ENCODE peak calls at places on chromosomes 12 and 14, in seven cellular contexts. B, W, H, N, G, R and M are unnamed samples.

GRCh38 chr14:68774771-68775613 is 17.9 kb downstream of the ZFP36L1 start:
- DNase-seq in N (peak), W (peak), H (no peak), G (peak), B (no peak), R (peak), M (no peak)

GRCh38 chr12:89863332-89863938 is 154.8 kb upstream of the ATP2B1 start:
- DNase-seq in B (no peak), W (no peak), R (no peak), H (no peak), G (no peak), N (no peak), M (no peak)

GRCh38 chr14:100159865-100160533 is 554 bp upstream of the DEGS2 start:
- DNase-seq in G (no peak), N (no peak), H (no peak), R (no peak), B (no peak), W (no peak), M (no peak)

GRCh38 chr14:53881921-53882320 is 74.7 kb downstream of the BMP4 start:
- DNase-seq in H (no peak), B (no peak), G (no peak), N (no peak), R (no peak), W (no peak), M (no peak)

GRCh38 chr14:101972126-101972785 is 7.9 kb downstream of the DYNC1H1 start:
- DNase-seq in G (peak), R (peak), W (peak), B (peak), H (peak), N (peak), M (no peak)

GRCh38 chr14:89911018-89911919 is 43.3 kb downstream of the EFCAB11 start:
- DNase-seq in N (no peak), R (peak), H (no peak), B (peak), W (peak), G (peak), M (no peak)

GRCh38 chr12:9039397-9039977 is 50.1 kb downstream of the KLRG1 start:
- DNase-seq in W (peak), H (no peak), G (peak), B (no peak), R (no peak), N (no peak), M (no peak)

GRCh38 chr12:51077930-51078329 is 5.5 kb downstream of the CSRNP2 start:
- DNase-seq in B (no peak), R (no peak), W (no peak), H (no peak), N (no peak), G (peak), M (no peak)

GRCh38 chr14:72332871-72333270 is 400.6 kb downstream of the RGS6 start:
- DNase-seq in R (no peak), B (no peak), G (no peak), W (no peak), H (no peak), N (no peak), M (no peak)

GRCh38 chr14:86646688-86647687 is 1117.0 kb downstream of the FLRT2 start:
- DNase-seq in H (no peak), B (no peak), G (peak), W (peak), N (no peak), R (no peak), M (no peak)

GRCh38 chr12:92718483-92718985 is 15.7 kb downstream of the PLEKHG7 start:
- DNase-seq in B (no peak), W (no peak), R (no peak), G (no peak), H (no peak), N (no peak), M (no peak)

GRCh38 chr14:54354096-54354495 is 42.7 kb upstream of the CDKN3 start:
- DNase-seq in R (no peak), G (no peak), H (no peak), W (no peak), B (no peak), N (no peak), M (no peak)

GRCh38 chr12:47775100-47775911 is 2.3 kb downstream of the SLC48A1 start:
- DNase-seq in B (no peak), R (no peak), W (peak), N (peak), G (no peak), H (no peak), M (peak)

GRCh38 chr14:30681752-30682355 is 59.7 kb downstream of the SCFD1 start:
- DNase-seq in B (no peak), N (no peak), R (no peak), W (peak), G (peak), H (no peak), M (no peak)

GRCh38 chr12:104662908-104663307 is 206.2 kb downstream of the CHST11 start:
- DNase-seq in B (no peak), G (no peak), H (no peak), R (no peak), W (no peak), N (no peak), M (no peak)

GRCh38 chr14:87990687-87991086 is 2.3 kb downstream of the GALC start:
- DNase-seq in G (no peak), N (no peak), R (no peak), W (no peak), H (no peak), B (no peak), M (no peak)

GRCh38 chr14:71142375-71143038 is 235.2 kb downstream of the PCNX1 start:
- DNase-seq in H (no peak), G (peak), N (no peak), R (no peak), W (no peak), B (no peak), M (no peak)

GRCh38 chr14:93381644-93382043 is 34.7 kb downstream of the COX8C start:
- DNase-seq in N (no peak), R (no peak), H (no peak), W (no peak), G (no peak), B (no peak), M (no peak)

GRCh38 chr12:40034712-40035111 is 71.2 kb downstream of the SLC2A13 start:
- DNase-seq in B (no peak), R (no peak), H (no peak), N (no peak), W (no peak), G (peak), M (no peak)

GRCh38 chr12:71045781-71046180 is 112.0 kb downstream of the TSPAN8 start:
- DNase-seq in N (no peak), R (no peak), G (no peak), B (no peak), W (peak), H (no peak), M (no peak)

GRCh38 chr12:70853326-70853725 is 67.2 kb downstream of the PTPRR start:
- DNase-seq in H (no peak), W (no peak), B (no peak), R (peak), N (no peak), G (peak), M (no peak)

GRCh38 chr12:1706284-1707016 is 15.6 kb downstream of the ADIPOR2 start:
- DNase-seq in W (peak), B (no peak), R (no peak), H (no peak), G (peak), N (no peak), M (no peak)

GRCh38 chr12:15700595-15700994 is 88.6 kb downstream of the EPS8 start:
- DNase-seq in G (peak), W (peak), H (no peak), R (no peak), N (no peak), B (no peak), M (no peak)

GRCh38 chr12:95248604-95249355 is 31.2 kb downstream of the VEZT start:
- DNase-seq in B (no peak), W (no peak), N (no peak), R (no peak), G (peak), H (no peak), M (no peak)

GRCh38 chr12:119208626-119209061 is 29.9 kb downstream of the HSPB8 start:
- DNase-seq in B (peak), R (no peak), H (peak), N (no peak), G (peak), W (peak), M (no peak)

GRCh38 chr12:52521581-52522266 is 1.5 kb upstream of the KRT5 start:
- DNase-seq in H (no peak), R (no peak), G (no peak), N (no peak), W (no peak), B (no peak), M (no peak)

GRCh38 chr12:3014641-3015040 is 55.4 kb downstream of the TEAD4 start:
- DNase-seq in B (no peak), W (no peak), N (no peak), R (no peak), G (no peak), H (no peak), M (no peak)

GRCh38 chr12:78293039-78293686 is 462.5 kb downstream of the NAV3 start:
- DNase-seq in G (peak), N (no peak), H (no peak), B (no peak), W (peak), R (no peak), M (no peak)

GRCh38 chr12:131013118-131013517 is 59.4 kb downstream of the ADGRD1 start:
- DNase-seq in W (no peak), G (no peak), H (no peak), N (no peak), R (no peak), B (no peak), M (no peak)

GRCh38 chr14:70982204-70982603 is 74.9 kb downstream of the PCNX1 start:
- DNase-seq in H (no peak), B (no peak), N (no peak), G (no peak), W (no peak), R (no peak), M (no peak)

DNA sequence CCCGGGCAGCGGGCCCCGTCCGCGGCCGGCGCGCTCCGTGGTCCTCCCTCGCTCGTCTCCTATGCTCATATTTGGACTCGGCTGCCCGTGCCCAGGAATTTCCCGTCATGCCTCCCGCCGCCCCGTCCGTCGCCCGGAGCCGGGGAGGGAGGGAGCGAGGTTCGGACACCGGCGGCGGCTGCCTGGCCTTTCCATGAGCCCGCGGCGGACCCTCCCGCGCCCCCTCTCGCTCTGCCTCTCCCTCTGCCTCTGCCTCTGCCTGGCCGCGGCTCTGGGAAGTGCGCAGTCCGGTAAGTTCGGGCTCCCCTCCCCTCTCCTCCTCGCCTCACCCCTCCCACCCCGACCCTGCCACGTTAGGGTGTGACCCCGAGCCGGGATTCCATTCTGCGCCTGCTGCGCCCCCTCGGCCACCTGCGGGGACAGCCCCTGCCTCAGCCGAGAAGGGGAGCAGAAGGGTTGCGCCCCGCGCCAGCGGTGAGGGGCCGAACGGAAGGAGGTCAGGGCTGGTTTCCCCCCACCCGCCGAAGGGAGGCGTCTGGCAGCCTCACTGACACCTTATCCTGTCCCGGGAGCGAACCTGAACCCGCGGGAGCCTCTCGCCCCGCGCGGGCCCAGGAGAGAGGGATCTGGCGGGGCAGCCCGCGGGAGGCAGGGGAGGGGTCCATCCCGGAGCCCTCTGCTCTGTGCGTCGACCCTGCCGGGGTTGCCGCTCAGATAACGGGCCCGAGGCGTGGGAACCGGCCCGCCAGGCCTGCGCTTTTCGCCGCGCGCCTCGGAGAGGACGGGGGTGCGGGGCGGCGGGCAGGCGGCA is at the start of gene MSRB3:
- DNase-seq in B (peak), G (peak), H (peak), N (peak), R (peak), W (peak), M (peak)
- TF ChIP-seq POLR2A in B (no peak), G (no peak), H (peak), N (peak), R (no peak), W (peak), M (no peak)

DNA sequence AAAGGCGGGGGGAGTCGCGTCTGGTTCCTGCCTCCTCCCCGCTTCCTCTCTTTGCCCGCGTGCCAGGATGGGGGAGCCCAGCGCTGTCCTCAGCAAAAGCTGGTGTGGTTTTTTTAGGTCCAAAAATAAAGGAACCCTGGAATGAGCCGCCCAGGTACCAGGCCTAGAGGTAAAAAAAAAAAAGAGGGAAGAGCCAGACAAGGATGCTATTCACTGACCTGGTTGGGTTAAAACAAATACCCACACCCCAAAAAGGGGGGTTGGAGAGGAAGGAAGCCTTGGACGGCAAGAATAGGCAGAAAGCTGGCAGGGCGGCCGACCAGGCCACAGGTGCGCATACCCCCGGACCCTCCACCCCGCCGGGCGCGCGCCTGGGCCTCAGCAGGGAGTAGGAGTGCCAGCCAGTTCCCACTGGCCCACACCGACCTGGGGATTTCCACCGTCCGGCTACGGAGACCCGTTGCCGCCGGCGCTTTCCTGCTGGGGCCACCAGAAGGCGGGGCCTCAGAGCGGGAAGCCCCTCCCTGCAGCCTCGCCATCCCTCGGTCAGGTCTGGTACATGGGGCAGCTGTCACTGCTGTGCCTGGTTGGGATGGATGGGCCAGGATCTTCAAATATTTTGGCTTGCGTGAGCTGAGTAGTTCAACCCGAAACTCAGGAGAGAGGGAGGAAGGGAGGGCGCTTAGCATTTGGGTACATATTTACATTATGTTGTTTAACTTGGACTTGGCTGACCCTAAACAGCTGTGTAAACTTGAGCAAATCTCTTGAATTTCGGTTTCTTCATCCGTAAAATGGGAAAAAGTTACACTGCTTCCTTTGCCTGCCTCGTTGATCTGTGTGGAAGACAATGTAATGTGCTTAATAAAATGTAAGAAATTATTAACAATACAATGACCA is 5.4 kb upstream of the IRF2BPL start:
- DNase-seq in B (peak), W (peak), R (peak), N (peak), H (peak), G (peak), M (peak)
- TF ChIP-seq POLR2A in B (no peak), W (peak), R (peak), N (peak), H (peak), G (peak), M (no peak)

DNA sequence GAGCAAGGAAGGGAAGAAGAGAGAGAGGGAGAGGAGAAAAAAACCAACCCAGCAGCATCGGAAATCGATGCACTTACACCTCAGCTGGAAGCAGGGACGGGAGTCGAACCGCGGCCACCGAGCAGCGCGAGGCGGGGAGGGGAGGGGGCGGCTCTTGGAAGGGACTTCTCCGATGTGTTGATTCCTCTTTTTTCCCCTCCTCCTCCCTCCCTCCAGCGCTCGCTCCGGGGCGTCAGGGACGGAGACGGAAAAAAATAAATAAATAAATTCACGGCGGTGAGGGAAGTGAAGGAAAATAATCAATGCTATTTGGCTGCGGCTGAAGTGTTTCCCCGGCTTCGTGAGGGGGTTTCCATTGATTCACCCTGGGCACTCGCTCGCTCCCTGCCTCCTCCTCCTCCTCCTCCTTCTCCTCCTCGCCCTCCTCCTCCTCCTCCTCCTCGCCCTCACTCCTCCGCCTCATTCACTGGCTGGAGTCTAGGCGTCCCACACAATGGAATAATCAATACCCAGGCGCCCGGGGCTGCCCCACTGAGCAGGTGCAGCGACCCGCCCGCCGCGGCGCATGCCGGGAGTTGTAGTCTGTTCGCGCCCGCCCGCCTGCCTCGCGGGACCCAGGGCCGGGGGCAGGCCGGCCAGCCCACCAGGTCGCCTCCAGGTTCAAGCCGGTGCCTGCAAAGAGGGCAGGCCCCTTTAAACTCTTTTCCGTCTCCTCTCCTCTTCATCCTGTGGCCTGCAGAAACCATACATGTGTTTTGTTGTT is at the start of gene ZFHX2:
- DNase-seq in G (peak), W (peak), N (peak), H (peak), B (peak), R (peak), M (peak)
- TF ChIP-seq POLR2A in G (no peak), W (peak), N (no peak), H (no peak), B (peak), R (peak), M (no peak)

GRCh38 chr12:55906056-55906455 is 21.6 kb downstream of the PYM1 start:
- DNase-seq in W (no peak), R (no peak), N (no peak), B (no peak), H (no peak), G (peak), M (no peak)

GRCh38 chr12:55912908-55913307 is 14.8 kb downstream of the PYM1 start:
- DNase-seq in G (no peak), W (no peak), R (no peak), B (no peak), N (no peak), H (no peak), M (no peak)

GRCh38 chr12:55909513-55909884 is 18.2 kb downstream of the PYM1 start:
- DNase-seq in R (no peak), G (no peak), B (no peak), N (no peak), H (no peak), W (no peak), M (no peak)

DNA sequence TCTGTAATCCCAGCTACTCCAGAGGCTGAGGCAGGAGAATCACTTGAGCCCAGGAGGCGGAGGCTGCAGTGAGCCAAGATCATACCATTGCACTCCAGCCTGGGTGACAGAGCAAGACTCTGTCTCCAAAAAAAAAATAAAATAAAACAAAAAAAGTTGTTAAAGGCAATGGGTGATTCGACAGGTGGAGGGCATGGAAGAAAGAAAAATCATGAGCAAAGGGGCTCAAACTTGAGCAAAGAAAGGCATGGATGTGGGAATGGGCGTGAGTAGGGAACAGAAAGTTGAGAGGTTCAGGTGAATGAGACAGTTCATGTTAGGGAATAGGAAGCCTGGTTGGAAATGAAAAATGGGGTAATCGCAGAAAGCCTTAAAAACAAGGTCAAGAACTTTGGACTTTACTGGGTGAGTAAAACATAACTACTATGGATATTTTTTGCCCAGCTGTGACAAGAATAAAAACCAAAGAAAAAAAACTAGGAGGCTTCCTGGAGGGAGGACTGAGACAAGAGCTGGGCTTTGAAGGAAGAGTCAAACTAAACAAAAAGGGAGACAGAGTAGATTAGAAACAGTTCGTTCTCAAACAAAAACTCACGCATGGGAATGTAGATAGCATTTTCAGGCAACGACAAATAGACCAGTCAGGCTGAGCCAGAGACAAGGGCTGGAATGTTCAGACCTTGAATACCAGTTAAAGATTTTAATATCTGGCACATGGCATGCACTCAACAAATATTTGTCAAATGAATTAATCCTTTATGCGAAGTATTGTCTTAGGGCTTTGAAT is 18.8 kb downstream of the PYM1 start:
- DNase-seq in H (no peak), N (no peak), B (no peak), G (peak), R (no peak), W (no peak), M (no peak)
- TF ChIP-seq POLR2A in H (no peak), N (no peak), B (no peak), G (no peak), R (no peak), W (no peak), M (no peak)

GRCh38 chr12:25889185-25889584 is 69.3 kb upstream of the RASSF8 start:
- DNase-seq in R (no peak), N (no peak), G (no peak), B (no peak), H (no peak), W (no peak), M (no peak)

DNA sequence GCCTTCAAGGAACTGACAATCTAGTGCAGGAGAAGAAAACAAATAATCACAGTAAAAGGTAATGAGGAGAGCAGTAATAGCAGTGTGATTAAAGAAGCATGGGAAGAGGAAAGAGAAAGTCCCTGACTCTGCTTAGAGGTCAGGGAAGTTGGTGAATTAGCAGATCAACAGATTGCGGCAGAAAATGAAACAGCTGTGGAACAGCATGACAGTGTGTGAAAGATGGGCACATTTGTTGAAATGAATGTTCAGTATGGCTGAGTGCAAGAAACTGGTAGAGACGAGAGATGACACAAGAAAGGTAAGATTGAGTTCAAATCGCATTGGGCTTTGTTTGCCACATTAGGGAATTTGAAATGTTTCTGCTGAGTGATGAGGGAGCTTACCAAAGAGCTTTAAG is 63.7 kb upstream of the RASSF8 start:
- DNase-seq in W (no peak), B (no peak), G (no peak), R (no peak), H (no peak), N (no peak), M (no peak)
- TF ChIP-seq POLR2A in W (no peak), B (no peak), G (no peak), R (no peak), H (no peak), N (no peak), M (no peak)

GRCh38 chr14:65958664-65959562 is 527.3 kb upstream of the CCDC196 start:
- DNase-seq in R (no peak), N (no peak), W (peak), B (no peak), H (no peak), G (peak), M (no peak)
- TF ChIP-seq POLR2A in R (no peak), N (no peak), W (no peak), B (no peak), H (no peak), G (no peak), M (no peak)